ENCODE peak calls at places on chromosomes 7 and 10, in ten cellular contexts. Y is Calu3, H is A549, X is AG09309, K is AG04449, M is choroid plexus epithelial cell, D is body of pancreas, L is D721Med, G is endodermal cell, Q is kidney epithelial cell. F is an unnamed sample.

GRCh38 chr7:8360564-8361153 is 72.8 kb upstream of the NXPH1 start:
- DNase-seq in Y (no peak), H (no peak), X (no peak), K (no peak), M (no peak), D (no peak), L (no peak), G (no peak), Q (no peak), F (no peak)

GRCh38 chr10:12631787-12632562 is 282.6 kb downstream of the CAMK1D start:
- DNase-seq in Y (no peak), H (peak), X (no peak), K (no peak), M (no peak), D (peak), L (no peak), G (no peak), Q (no peak), F (no peak)

GRCh38 chr7:116363637-116364432 is 135.7 kb upstream of the CAV2 start:
- DNase-seq in Y (no peak), H (no peak), X (no peak), K (no peak), M (no peak), D (no peak), L (no peak), G (no peak), Q (no peak), F (no peak)

GRCh38 chr7:139840776-139841175 is 11.7 kb downstream of the TBXAS1 start:
- DNase-seq in Y (no peak), H (no peak), X (no peak), K (no peak), M (no peak), D (no peak), L (no peak), G (no peak), Q (no peak), F (no peak)

GRCh38 chr7:128153436-128153835 is 87.6 kb upstream of the LEP start:
- DNase-seq in Y (no peak), H (no peak), X (no peak), K (no peak), M (no peak), D (no peak), L (no peak), G (no peak), Q (no peak), F (no peak)

GRCh38 chr10:69742928-69743602 is 58.6 kb upstream of the COL13A1 start:
- DNase-seq in Y (peak), H (peak), X (no peak), K (no peak), M (peak), D (peak), L (no peak), G (peak), Q (no peak), F (no peak)

GRCh38 chr7:122307228-122307619 is 2.7 kb upstream of the FEZF1 start:
- DNase-seq in Y (no peak), H (no peak), X (no peak), K (no peak), M (no peak), D (no peak), L (no peak), G (peak), Q (no peak), F (no peak)

GRCh38 chr10:103890194-103890658 is 27.8 kb downstream of the STN1 start:
- DNase-seq in Y (peak), H (peak), X (no peak), K (no peak), M (no peak), D (peak), L (no peak), G (no peak), Q (no peak), F (no peak)

GRCh38 chr10:116849271-116850057 is at the start of gene ENO4:
- DNase-seq in Y (peak), H (peak), X (peak), K (no peak), M (peak), D (peak), L (peak), G (peak), Q (peak), F (no peak)

GRCh38 chr10:125605167-125605566 is 77.8 kb downstream of the TEX36 start:
- DNase-seq in Y (no peak), H (no peak), X (peak), K (no peak), M (peak), D (no peak), L (no peak), G (no peak), Q (no peak), F (no peak)

GRCh38 chr7:138527746-138528223 is 67.7 kb downstream of the TRIM24 start:
- DNase-seq in Y (peak), H (peak), X (no peak), K (no peak), M (peak), D (no peak), L (no peak), G (peak), Q (no peak), F (no peak)
- TF ChIP-seq CTCF in Y (no peak), H (no peak), X (no peak), K (no peak), M (no peak), D (no peak), L (no peak), G (no peak), Q (no peak), F (no peak)

GRCh38 chr10:26627320-26627719 is 70.2 kb upstream of the PDSS1 start:
- DNase-seq in Y (no peak), H (peak), X (no peak), K (no peak), M (no peak), D (no peak), L (no peak), G (peak), Q (no peak), F (no peak)
- TF ChIP-seq CTCF in Y (no peak), H (no peak), X (no peak), K (no peak), M (no peak), D (no peak), L (no peak), G (peak), Q (peak), F (no peak)

DNA sequence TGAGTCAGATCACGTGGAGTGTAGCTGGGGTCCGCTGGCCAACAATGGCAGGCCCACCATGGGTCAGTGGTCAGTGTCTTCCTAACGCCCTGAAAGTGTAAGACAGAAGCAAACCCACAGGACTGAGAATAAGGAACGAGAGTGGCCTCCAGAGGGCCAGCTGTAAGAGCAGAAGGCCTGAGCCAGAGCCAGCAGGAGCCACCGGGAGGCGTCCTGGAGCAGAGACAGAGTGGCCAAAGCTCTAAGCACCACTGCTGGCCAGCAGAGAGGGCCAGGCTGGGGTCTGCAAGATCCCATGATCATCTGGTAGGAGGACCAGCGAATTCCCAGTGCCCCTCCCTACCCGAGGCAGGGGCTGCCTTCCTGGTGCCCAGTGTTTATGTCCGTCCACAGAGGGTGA is 9.2 kb downstream of the CCDC201 start:
- DNase-seq in Y (peak), H (no peak), X (no peak), K (no peak), M (peak), D (no peak), L (no peak), G (peak), Q (no peak), F (no peak)
- TF ChIP-seq CTCF in Y (no peak), H (no peak), X (peak), K (peak), M (peak), D (no peak), L (no peak), G (peak), Q (peak), F (no peak)

GRCh38 chr10:16809074-16809718 is 8.0 kb downstream of the RSU1 start:
- DNase-seq in Y (peak), H (peak), X (no peak), K (no peak), M (peak), D (peak), L (peak), G (peak), Q (no peak), F (peak)
- TF ChIP-seq CTCF in Y (peak), H (peak), X (peak), K (peak), M (peak), D (peak), L (peak), G (peak), Q (peak), F (peak)

GRCh38 chr10:122162566-122163181 is 108.4 kb upstream of the BTBD16 start:
- DNase-seq in Y (no peak), H (no peak), X (no peak), K (no peak), M (no peak), D (no peak), L (no peak), G (no peak), Q (no peak), F (no peak)
- TF ChIP-seq CTCF in Y (no peak), H (no peak), X (no peak), K (peak), M (peak), D (no peak), L (no peak), G (peak), Q (peak), F (no peak)

DNA sequence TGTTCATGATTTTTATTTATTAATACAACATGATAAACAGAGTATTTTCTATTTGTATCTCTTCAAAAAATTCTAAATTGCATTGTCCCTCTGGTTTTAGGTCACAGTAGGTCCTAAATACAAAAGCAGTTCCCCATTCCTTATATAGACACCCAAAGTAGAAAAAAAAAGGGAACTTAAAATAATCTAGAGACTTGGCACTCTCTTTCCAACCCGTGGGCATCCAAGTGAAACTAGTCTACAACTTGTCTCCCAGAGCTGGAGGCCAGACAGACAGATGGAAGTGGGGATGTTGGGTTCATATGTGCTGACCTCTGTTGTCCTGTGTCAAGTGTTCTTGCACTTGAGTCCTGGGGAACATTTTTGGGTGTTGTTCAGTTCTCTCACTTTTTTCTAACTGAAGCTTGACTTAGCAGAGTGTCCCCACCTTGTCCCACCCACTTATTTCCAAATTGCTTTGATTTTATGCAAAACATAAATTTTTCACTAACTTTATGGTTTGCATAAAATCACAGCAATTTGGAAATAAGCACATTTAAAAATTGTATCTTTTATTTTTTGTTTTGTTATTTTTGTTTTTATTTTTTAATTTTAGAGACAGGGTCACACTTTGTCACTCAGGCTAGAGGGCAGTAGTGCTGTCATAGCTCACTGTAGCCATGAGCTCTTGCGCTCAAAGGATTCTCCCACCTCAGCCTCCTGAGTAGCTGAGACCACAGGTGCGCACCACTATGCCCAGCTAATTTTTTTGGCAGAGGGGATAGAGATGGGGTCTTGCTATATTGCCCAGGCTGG is 43.0 kb downstream of the APBB1IP start:
- DNase-seq in Y (no peak), H (no peak), X (no peak), K (no peak), M (no peak), D (no peak), L (no peak), G (no peak), Q (no peak), F (no peak)
- TF ChIP-seq CTCF in Y (no peak), H (no peak), X (no peak), K (no peak), M (no peak), D (no peak), L (no peak), G (peak), Q (no peak), F (no peak)

DNA sequence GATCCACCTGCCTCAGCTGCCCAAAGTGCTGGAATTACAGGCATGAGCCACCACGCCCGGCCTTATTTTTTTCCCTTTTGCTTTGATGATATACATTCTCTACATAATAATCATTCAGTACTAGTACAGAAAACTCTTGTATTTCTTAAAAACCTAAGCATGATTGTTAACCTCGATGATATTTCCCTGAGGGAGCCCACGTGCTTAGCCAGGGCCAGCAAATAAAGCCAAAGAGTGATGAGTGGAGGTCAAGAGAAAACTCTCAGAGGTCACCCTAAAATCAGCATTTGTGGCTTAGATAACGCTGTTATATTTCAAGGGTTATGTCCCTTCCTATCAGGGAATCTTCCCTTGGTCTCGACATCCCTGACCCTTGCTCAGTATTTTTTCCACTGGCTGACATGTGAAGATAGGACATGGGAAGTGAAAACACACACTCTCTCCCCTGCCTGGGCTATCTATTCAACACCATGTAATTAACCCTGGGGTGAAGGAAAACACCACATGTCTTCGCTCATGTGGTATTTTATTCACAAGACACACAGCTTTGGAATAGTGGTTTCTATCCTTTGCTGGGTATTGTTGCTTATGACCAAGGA is 12.6 kb downstream of the FAM200A start:
- DNase-seq in Y (no peak), H (no peak), X (no peak), K (no peak), M (no peak), D (no peak), L (no peak), G (no peak), Q (no peak), F (no peak)
- TF ChIP-seq CTCF in Y (no peak), H (no peak), X (no peak), K (no peak), M (no peak), D (no peak), L (no peak), G (no peak), Q (no peak), F (no peak)

GRCh38 chr10:30241422-30242110 is 107.5 kb downstream of the MTPAP start:
- DNase-seq in Y (no peak), H (no peak), X (no peak), K (no peak), M (no peak), D (no peak), L (no peak), G (no peak), Q (no peak), F (no peak)
- TF ChIP-seq CTCF in Y (no peak), H (no peak), X (no peak), K (no peak), M (no peak), D (no peak), L (no peak), G (no peak), Q (no peak), F (no peak)